ENCODE peak calls at places on chromosomes 6 and 20, in ten cellular contexts. One of them, this sample, is unnamed.

GRCh38 chr6:152401978-152402377 is 235.2 kb downstream of the SYNE1 start:
- DNase-seq in HFFc6: peak; percentile 75
- DNase-seq in RWPE1: peak; percentile 90
- DNase-seq in AG10803: peak; percentile 50
- DNase-seq in stimulated activated CD4-positive, alpha-beta T cell treated with anti-CD3 and anti-CD28 coated beads, Interleukin-15, amount 100 ng/mL, for 48 hours: no peak
- DNase-seq in fibroblast of villous mesenchyme: no peak
- DNase-seq in EH: peak; percentile 79
- DNase-seq in bronchial epithelial cell: peak; percentile 85
- DNase-seq in ELR: peak; percentile 68
- DNase-seq in nucleus accumbens: no peak
- DNase-seq in this sample: peak; percentile 89

GRCh38 chr6:163814494-163815364 is 400.2 kb downstream of the QKI start:
- DNase-seq in bronchial epithelial cell: no peak
- DNase-seq in RWPE1: peak; percentile 81
- DNase-seq in EH: peak; percentile 97
- DNase-seq in fibroblast of villous mesenchyme: peak; percentile 78
- DNase-seq in HFFc6: peak; percentile 87
- DNase-seq in ELR: peak; percentile 93
- DNase-seq in stimulated activated CD4-positive, alpha-beta T cell treated with anti-CD3 and anti-CD28 coated beads, Interleukin-15, amount 100 ng/mL, for 48 hours: no peak
- DNase-seq in AG10803: peak; percentile 77
- DNase-seq in nucleus accumbens: no peak
- DNase-seq in this sample: no peak

GRCh38 chr20:51220293-51220706 is 197.4 kb upstream of the KCNG1 start:
- DNase-seq in RWPE1: peak; percentile 77
- DNase-seq in nucleus accumbens: no peak
- DNase-seq in EH: peak; percentile 38
- DNase-seq in ELR: peak; percentile 46
- DNase-seq in HFFc6: no peak
- DNase-seq in fibroblast of villous mesenchyme: peak; percentile 13
- DNase-seq in stimulated activated CD4-positive, alpha-beta T cell treated with anti-CD3 and anti-CD28 coated beads, Interleukin-15, amount 100 ng/mL, for 48 hours: peak; percentile 59
- DNase-seq in AG10803: no peak
- DNase-seq in bronchial epithelial cell: no peak
- DNase-seq in this sample: peak; percentile 21

GRCh38 chr20:2626853-2627541 is 25.4 kb upstream of the NOP56 start:
- DNase-seq in EH: peak; percentile 80
- DNase-seq in AG10803: peak; percentile 75
- DNase-seq in HFFc6: peak; percentile 89
- DNase-seq in stimulated activated CD4-positive, alpha-beta T cell treated with anti-CD3 and anti-CD28 coated beads, Interleukin-15, amount 100 ng/mL, for 48 hours: no peak
- DNase-seq in nucleus accumbens: no peak
- DNase-seq in bronchial epithelial cell: peak; percentile 96
- DNase-seq in fibroblast of villous mesenchyme: peak; percentile 80
- DNase-seq in ELR: peak; percentile 92
- DNase-seq in RWPE1: no peak
- DNase-seq in this sample: peak; percentile 97

GRCh38 chr6:7183707-7184106 is 75.9 kb downstream of the RREB1 start:
- DNase-seq in HFFc6: no peak
- DNase-seq in stimulated activated CD4-positive, alpha-beta T cell treated with anti-CD3 and anti-CD28 coated beads, Interleukin-15, amount 100 ng/mL, for 48 hours: no peak
- DNase-seq in fibroblast of villous mesenchyme: no peak
- DNase-seq in nucleus accumbens: no peak
- DNase-seq in bronchial epithelial cell: peak; percentile 38
- DNase-seq in EH: no peak
- DNase-seq in RWPE1: no peak
- DNase-seq in ELR: no peak
- DNase-seq in AG10803: no peak
- DNase-seq in this sample: peak; percentile 34

GRCh38 chr6:82608777-82609176 is 245.2 kb downstream of the TPBG start:
- DNase-seq in ELR: no peak
- DNase-seq in RWPE1: no peak
- DNase-seq in nucleus accumbens: no peak
- DNase-seq in stimulated activated CD4-positive, alpha-beta T cell treated with anti-CD3 and anti-CD28 coated beads, Interleukin-15, amount 100 ng/mL, for 48 hours: no peak
- DNase-seq in AG10803: no peak
- DNase-seq in EH: no peak
- DNase-seq in fibroblast of villous mesenchyme: no peak
- DNase-seq in HFFc6: no peak
- DNase-seq in bronchial epithelial cell: no peak
- DNase-seq in this sample: no peak

GRCh38 chr20:7967199-7967844 is 27.1 kb upstream of the HAO1 start:
- DNase-seq in EH: peak; percentile 88
- DNase-seq in stimulated activated CD4-positive, alpha-beta T cell treated with anti-CD3 and anti-CD28 coated beads, Interleukin-15, amount 100 ng/mL, for 48 hours: no peak
- DNase-seq in nucleus accumbens: no peak
- DNase-seq in RWPE1: no peak
- DNase-seq in ELR: peak; percentile 43
- DNase-seq in HFFc6: peak; percentile 68
- DNase-seq in fibroblast of villous mesenchyme: peak; percentile 49
- DNase-seq in bronchial epithelial cell: peak; percentile 24
- DNase-seq in AG10803: peak; percentile 92
- DNase-seq in this sample: peak; percentile 20

GRCh38 chr6:108074359-108075144 is at the start of gene OSTM1:
- DNase-seq in AG10803: peak; percentile 82
- DNase-seq in EH: peak; percentile 88
- DNase-seq in bronchial epithelial cell: peak; percentile 67
- DNase-seq in HFFc6: peak; percentile 71
- DNase-seq in fibroblast of villous mesenchyme: peak; percentile 90
- DNase-seq in nucleus accumbens: peak; percentile 69
- DNase-seq in stimulated activated CD4-positive, alpha-beta T cell treated with anti-CD3 and anti-CD28 coated beads, Interleukin-15, amount 100 ng/mL, for 48 hours: peak; percentile 94
- DNase-seq in ELR: peak; percentile 88
- DNase-seq in RWPE1: peak; percentile 95
- DNase-seq in this sample: peak; percentile 89

GRCh38 chr20:18839507-18840247 is 26.1 kb downstream of the SCP2D1 start:
- DNase-seq in RWPE1: no peak
- DNase-seq in stimulated activated CD4-positive, alpha-beta T cell treated with anti-CD3 and anti-CD28 coated beads, Interleukin-15, amount 100 ng/mL, for 48 hours: no peak
- DNase-seq in EH: no peak
- DNase-seq in fibroblast of villous mesenchyme: no peak
- DNase-seq in AG10803: no peak
- DNase-seq in ELR: no peak
- DNase-seq in bronchial epithelial cell: peak; percentile 3
- DNase-seq in nucleus accumbens: no peak
- DNase-seq in HFFc6: no peak
- DNase-seq in this sample: no peak

GRCh38 chr6:74577619-74578018 is 628.2 kb downstream of the COL12A1 start:
- DNase-seq in EH: no peak
- DNase-seq in fibroblast of villous mesenchyme: no peak
- DNase-seq in bronchial epithelial cell: no peak
- DNase-seq in stimulated activated CD4-positive, alpha-beta T cell treated with anti-CD3 and anti-CD28 coated beads, Interleukin-15, amount 100 ng/mL, for 48 hours: no peak
- DNase-seq in AG10803: no peak
- DNase-seq in ELR: no peak
- DNase-seq in nucleus accumbens: no peak
- DNase-seq in RWPE1: no peak
- DNase-seq in HFFc6: no peak
- DNase-seq in this sample: no peak

GRCh38 chr6:39765508-39766065 is 26.6 kb upstream of the DAAM2 start:
- DNase-seq in stimulated activated CD4-positive, alpha-beta T cell treated with anti-CD3 and anti-CD28 coated beads, Interleukin-15, amount 100 ng/mL, for 48 hours: no peak
- DNase-seq in nucleus accumbens: no peak
- DNase-seq in ELR: no peak
- DNase-seq in AG10803: no peak
- DNase-seq in bronchial epithelial cell: no peak
- DNase-seq in EH: no peak
- DNase-seq in RWPE1: no peak
- DNase-seq in fibroblast of villous mesenchyme: no peak
- DNase-seq in HFFc6: no peak
- DNase-seq in this sample: no peak

GRCh38 chr20:51586005-51586440 is 43.5 kb upstream of the NFATC2 start:
- DNase-seq in RWPE1: peak; percentile 72
- DNase-seq in fibroblast of villous mesenchyme: peak; percentile 64
- DNase-seq in stimulated activated CD4-positive, alpha-beta T cell treated with anti-CD3 and anti-CD28 coated beads, Interleukin-15, amount 100 ng/mL, for 48 hours: no peak
- DNase-seq in HFFc6: peak; percentile 87
- DNase-seq in nucleus accumbens: no peak
- DNase-seq in ELR: peak; percentile 92
- DNase-seq in EH: peak; percentile 98
- DNase-seq in AG10803: peak; percentile 99
- DNase-seq in bronchial epithelial cell: peak; percentile 45
- DNase-seq in this sample: peak; percentile 71

GRCh38 chr6:132798820-132799538 is 542 bp upstream of the SLC18B1 start:
- DNase-seq in bronchial epithelial cell: peak; percentile 86
- DNase-seq in stimulated activated CD4-positive, alpha-beta T cell treated with anti-CD3 and anti-CD28 coated beads, Interleukin-15, amount 100 ng/mL, for 48 hours: peak; percentile 62
- DNase-seq in fibroblast of villous mesenchyme: peak; percentile 52
- DNase-seq in nucleus accumbens: peak; percentile 3
- DNase-seq in EH: peak; percentile 53
- DNase-seq in RWPE1: peak; percentile 66
- DNase-seq in ELR: peak; percentile 81
- DNase-seq in HFFc6: peak; percentile 49
- DNase-seq in AG10803: peak; percentile 40
- DNase-seq in this sample: peak; percentile 88

GRCh38 chr20:35318502-35319157 is 26.4 kb upstream of the FAM83C start:
- DNase-seq in nucleus accumbens: no peak
- DNase-seq in EH: peak; percentile 90
- DNase-seq in HFFc6: peak; percentile 79
- DNase-seq in AG10803: peak; percentile 66
- DNase-seq in stimulated activated CD4-positive, alpha-beta T cell treated with anti-CD3 and anti-CD28 coated beads, Interleukin-15, amount 100 ng/mL, for 48 hours: no peak
- DNase-seq in RWPE1: peak; percentile 99
- DNase-seq in fibroblast of villous mesenchyme: peak; percentile 64
- DNase-seq in bronchial epithelial cell: peak; percentile 99
- DNase-seq in ELR: peak; percentile 98
- DNase-seq in this sample: peak; percentile 97

GRCh38 chr6:139545474-139546116 is 171.1 kb upstream of the CITED2 start:
- DNase-seq in ELR: no peak
- DNase-seq in HFFc6: no peak
- DNase-seq in AG10803: peak; percentile 57
- DNase-seq in EH: peak; percentile 49
- DNase-seq in nucleus accumbens: no peak
- DNase-seq in bronchial epithelial cell: no peak
- DNase-seq in stimulated activated CD4-positive, alpha-beta T cell treated with anti-CD3 and anti-CD28 coated beads, Interleukin-15, amount 100 ng/mL, for 48 hours: no peak
- DNase-seq in fibroblast of villous mesenchyme: peak; percentile 32
- DNase-seq in RWPE1: no peak
- DNase-seq in this sample: no peak

GRCh38 chr6:30483677-30484279 is 5.5 kb upstream of the HLA-E start:
- DNase-seq in HFFc6: peak; percentile 62
- DNase-seq in fibroblast of villous mesenchyme: peak; percentile 80
- DNase-seq in bronchial epithelial cell: peak; percentile 64
- DNase-seq in stimulated activated CD4-positive, alpha-beta T cell treated with anti-CD3 and anti-CD28 coated beads, Interleukin-15, amount 100 ng/mL, for 48 hours: no peak
- DNase-seq in AG10803: peak; percentile 70
- DNase-seq in ELR: peak; percentile 78
- DNase-seq in RWPE1: no peak
- DNase-seq in nucleus accumbens: no peak
- DNase-seq in EH: peak; percentile 75
- DNase-seq in this sample: peak; percentile 73

GRCh38 chr6:14857501-14857900 is 388.4 kb upstream of the JARID2 start:
- DNase-seq in HFFc6: no peak
- DNase-seq in ELR: no peak
- DNase-seq in AG10803: no peak
- DNase-seq in nucleus accumbens: no peak
- DNase-seq in fibroblast of villous mesenchyme: no peak
- DNase-seq in stimulated activated CD4-positive, alpha-beta T cell treated with anti-CD3 and anti-CD28 coated beads, Interleukin-15, amount 100 ng/mL, for 48 hours: peak; percentile 65
- DNase-seq in bronchial epithelial cell: no peak
- DNase-seq in RWPE1: no peak
- DNase-seq in EH: no peak
- DNase-seq in this sample: no peak

GRCh38 chr6:166584813-166585429 is 1.6 kb downstream of the RAMACL start:
- DNase-seq in bronchial epithelial cell: no peak
- DNase-seq in fibroblast of villous mesenchyme: no peak
- DNase-seq in AG10803: peak; percentile 86
- DNase-seq in RWPE1: no peak
- DNase-seq in stimulated activated CD4-positive, alpha-beta T cell treated with anti-CD3 and anti-CD28 coated beads, Interleukin-15, amount 100 ng/mL, for 48 hours: no peak
- DNase-seq in ELR: no peak
- DNase-seq in HFFc6: peak; percentile 73
- DNase-seq in EH: peak; percentile 74
- DNase-seq in nucleus accumbens: no peak
- DNase-seq in this sample: no peak

GRCh38 chr6:5996701-5997419 is 9.9 kb downstream of the NRN1 start:
- DNase-seq in AG10803: peak; percentile 77
- DNase-seq in nucleus accumbens: no peak
- DNase-seq in stimulated activated CD4-positive, alpha-beta T cell treated with anti-CD3 and anti-CD28 coated beads, Interleukin-15, amount 100 ng/mL, for 48 hours: no peak
- DNase-seq in bronchial epithelial cell: no peak
- DNase-seq in ELR: peak; percentile 45
- DNase-seq in fibroblast of villous mesenchyme: no peak
- DNase-seq in RWPE1: no peak
- DNase-seq in EH: peak; percentile 50
- DNase-seq in HFFc6: no peak
- DNase-seq in this sample: peak; percentile 20

GRCh38 chr6:5781966-5782556 is 224.7 kb downstream of the NRN1 start:
- DNase-seq in EH: no peak
- DNase-seq in fibroblast of villous mesenchyme: no peak
- DNase-seq in bronchial epithelial cell: no peak
- DNase-seq in HFFc6: no peak
- DNase-seq in AG10803: no peak
- DNase-seq in ELR: no peak
- DNase-seq in RWPE1: no peak
- DNase-seq in stimulated activated CD4-positive, alpha-beta T cell treated with anti-CD3 and anti-CD28 coated beads, Interleukin-15, amount 100 ng/mL, for 48 hours: no peak
- DNase-seq in nucleus accumbens: no peak
- DNase-seq in this sample: no peak

GRCh38 chr6:90338409-90338808 is 41.8 kb upstream of the BACH2 start:
- DNase-seq in nucleus accumbens: no peak
- DNase-seq in bronchial epithelial cell: peak; percentile 73
- DNase-seq in HFFc6: no peak
- DNase-seq in EH: peak; percentile 3
- DNase-seq in fibroblast of villous mesenchyme: no peak
- DNase-seq in stimulated activated CD4-positive, alpha-beta T cell treated with anti-CD3 and anti-CD28 coated beads, Interleukin-15, amount 100 ng/mL, for 48 hours: no peak
- DNase-seq in RWPE1: no peak
- DNase-seq in ELR: peak; percentile 3
- DNase-seq in AG10803: peak; percentile 6
- DNase-seq in this sample: peak; percentile 80

GRCh38 chr6:88629838-88630462 is 333.5 kb downstream of the RNGTT start:
- DNase-seq in ELR: peak; percentile 4
- DNase-seq in RWPE1: no peak
- DNase-seq in stimulated activated CD4-positive, alpha-beta T cell treated with anti-CD3 and anti-CD28 coated beads, Interleukin-15, amount 100 ng/mL, for 48 hours: no peak
- DNase-seq in fibroblast of villous mesenchyme: no peak
- DNase-seq in nucleus accumbens: no peak
- DNase-seq in HFFc6: no peak
- DNase-seq in AG10803: no peak
- DNase-seq in bronchial epithelial cell: no peak
- DNase-seq in EH: no peak
- DNase-seq in this sample: no peak

GRCh38 chr20:52191132-52191435 is 495 bp downstream of the ZFP64 start:
- DNase-seq in bronchial epithelial cell: peak; percentile 23
- DNase-seq in AG10803: no peak
- DNase-seq in stimulated activated CD4-positive, alpha-beta T cell treated with anti-CD3 and anti-CD28 coated beads, Interleukin-15, amount 100 ng/mL, for 48 hours: no peak
- DNase-seq in HFFc6: no peak
- DNase-seq in ELR: peak; percentile 67
- DNase-seq in nucleus accumbens: peak; percentile 67
- DNase-seq in fibroblast of villous mesenchyme: peak; percentile 18
- DNase-seq in EH: peak; percentile 59
- DNase-seq in RWPE1: peak; percentile 68
- DNase-seq in this sample: no peak

GRCh38 chr20:34998331-34998950 is 42.8 kb downstream of the MYH7B start:
- DNase-seq in bronchial epithelial cell: no peak
- DNase-seq in fibroblast of villous mesenchyme: no peak
- DNase-seq in HFFc6: no peak
- DNase-seq in stimulated activated CD4-positive, alpha-beta T cell treated with anti-CD3 and anti-CD28 coated beads, Interleukin-15, amount 100 ng/mL, for 48 hours: no peak
- DNase-seq in RWPE1: no peak
- DNase-seq in AG10803: no peak
- DNase-seq in nucleus accumbens: no peak
- DNase-seq in ELR: peak; percentile 38
- DNase-seq in EH: no peak
- DNase-seq in this sample: peak; percentile 36

GRCh38 chr6:4804095-4804494 is 27.9 kb downstream of the CDYL start:
- DNase-seq in nucleus accumbens: no peak
- DNase-seq in fibroblast of villous mesenchyme: peak; percentile 39
- DNase-seq in AG10803: peak; percentile 53
- DNase-seq in ELR: peak; percentile 90
- DNase-seq in stimulated activated CD4-positive, alpha-beta T cell treated with anti-CD3 and anti-CD28 coated beads, Interleukin-15, amount 100 ng/mL, for 48 hours: no peak
- DNase-seq in EH: peak; percentile 61
- DNase-seq in HFFc6: peak; percentile 73
- DNase-seq in bronchial epithelial cell: peak; percentile 73
- DNase-seq in RWPE1: peak; percentile 68
- DNase-seq in this sample: peak; percentile 89

GRCh38 chr6:113855500-113856010 is 1.6 kb upstream of the MARCKS start:
- DNase-seq in HFFc6: peak; percentile 12
- DNase-seq in RWPE1: peak; percentile 17
- DNase-seq in stimulated activated CD4-positive, alpha-beta T cell treated with anti-CD3 and anti-CD28 coated beads, Interleukin-15, amount 100 ng/mL, for 48 hours: no peak
- DNase-seq in AG10803: peak; percentile 39
- DNase-seq in EH: peak; percentile 61
- DNase-seq in nucleus accumbens: peak; percentile 52
- DNase-seq in fibroblast of villous mesenchyme: peak; percentile 66
- DNase-seq in bronchial epithelial cell: no peak
- DNase-seq in ELR: peak; percentile 61
- DNase-seq in this sample: peak; percentile 27

GRCh38 chr20:25637247-25637646 is 13.4 kb upstream of the NANP start:
- DNase-seq in nucleus accumbens: no peak
- DNase-seq in fibroblast of villous mesenchyme: no peak
- DNase-seq in bronchial epithelial cell: no peak
- DNase-seq in HFFc6: no peak
- DNase-seq in EH: no peak
- DNase-seq in stimulated activated CD4-positive, alpha-beta T cell treated with anti-CD3 and anti-CD28 coated beads, Interleukin-15, amount 100 ng/mL, for 48 hours: no peak
- DNase-seq in RWPE1: no peak
- DNase-seq in AG10803: no peak
- DNase-seq in ELR: no peak
- DNase-seq in this sample: no peak

GRCh38 chr20:30921286-30922071 is 336.0 kb upstream of the DEFB115 start:
- DNase-seq in AG10803: no peak
- DNase-seq in EH: no peak
- DNase-seq in stimulated activated CD4-positive, alpha-beta T cell treated with anti-CD3 and anti-CD28 coated beads, Interleukin-15, amount 100 ng/mL, for 48 hours: no peak
- DNase-seq in RWPE1: no peak
- DNase-seq in HFFc6: no peak
- DNase-seq in fibroblast of villous mesenchyme: no peak
- DNase-seq in bronchial epithelial cell: no peak
- DNase-seq in nucleus accumbens: no peak
- DNase-seq in ELR: no peak
- DNase-seq in this sample: no peak